ENCODE peak calls at places on chromosomes 5 and 9, in seven cellular contexts. R, Z, U, C, K, I and F are unnamed samples.

GRCh38 chr9:87441251-87441650 is 56.4 kb upstream of the DAPK1 start:
- DNase-seq in K (no peak), R (no peak), I (no peak), C (no peak), U (no peak), Z (no peak), F (no peak)

GRCh38 chr5:79263-79662 is 12.7 kb upstream of the PLEKHG4B start:
- DNase-seq in C (no peak), Z (no peak), I (no peak), K (no peak), R (no peak), U (no peak), F (no peak)

GRCh38 chr9:35736201-35736633 is 3.8 kb downstream of the CREB3 start:
- DNase-seq in I (no peak), U (peak; percentile 46), Z (peak; percentile 64), R (peak; percentile 80), C (no peak), K (peak; percentile 87), F (peak; percentile 72)

GRCh38 chr5:143469125-143469524 is 65.6 kb upstream of the NR3C1 start:
- DNase-seq in I (no peak), C (no peak), U (no peak), Z (no peak), K (no peak), R (no peak), F (no peak)

GRCh38 chr9:85402541-85402940 is 339.2 kb downstream of the AGTPBP1 start:
- DNase-seq in I (no peak), U (no peak), Z (no peak), R (no peak), K (no peak), C (no peak), F (no peak)

GRCh38 chr5:149063017-149063687 is at the start of gene SH3TC2:
- DNase-seq in K (peak; percentile 84), Z (no peak), U (peak; percentile 23), I (peak; percentile 60), C (no peak), R (peak; percentile 14), F (peak; percentile 95)

GRCh38 chr5:79507251-79508205 is 6.4 kb downstream of the HOMER1 start:
- DNase-seq in Z (no peak), R (no peak), U (no peak), C (no peak), I (no peak), K (no peak), F (no peak)

GRCh38 chr9:88414298-88414697 is 26.1 kb downstream of the SPIN1 start:
- DNase-seq in K (no peak), C (no peak), Z (no peak), R (no peak), U (no peak), I (no peak), F (no peak)

GRCh38 chr5:39411051-39411450 is 13.7 kb downstream of the DAB2 start:
- DNase-seq in Z (no peak), K (no peak), U (no peak), C (no peak), I (no peak), R (no peak), F (peak; percentile 46)

GRCh38 chr5:132749506-132749905 is 2.3 kb downstream of the CCNI2 start:
- DNase-seq in K (no peak), C (no peak), R (no peak), I (no peak), U (no peak), Z (no peak), F (no peak)

GRCh38 chr9:105415344-105415980 is 32.4 kb upstream of the FSD1L start:
- DNase-seq in K (peak; percentile 90), C (peak; percentile 72), I (no peak), R (peak; percentile 59), U (peak; percentile 33), Z (no peak), F (peak; percentile 74)

GRCh38 chr9:32551491-32552049 is 557 bp upstream of the SMIM27 start:
- DNase-seq in C (peak; percentile 50), Z (no peak), I (no peak), K (peak; percentile 36), R (peak; percentile 28), U (no peak), F (peak; percentile 30)

GRCh38 chr5:175691761-175692160 is 33.9 kb downstream of the HRH2 start:
- DNase-seq in I (no peak), Z (no peak), U (no peak), R (no peak), C (no peak), K (no peak), F (no peak)

GRCh38 chr9:110578896-110579752 is at the start of gene SVEP1:
- DNase-seq in U (peak; percentile 31), Z (peak; percentile 81), C (peak; percentile 26), K (peak; percentile 70), I (peak; percentile 85), R (peak; percentile 15), F (peak; percentile 42)

GRCh38 chr9:21800931-21801682 is 1.3 kb upstream of the MTAP start:
- DNase-seq in I (no peak), R (no peak), K (no peak), C (no peak), U (no peak), Z (no peak), F (no peak)

GRCh38 chr5:76221311-76221710 is 138.1 kb downstream of the SV2C start:
- DNase-seq in R (no peak), Z (no peak), I (no peak), K (no peak), C (no peak), U (no peak), F (no peak)

GRCh38 chr9:115225459-115226116 is 107.6 kb upstream of the TNC start:
- DNase-seq in I (no peak), C (no peak), R (no peak), U (no peak), K (no peak), Z (no peak), F (no peak)

GRCh38 chr9:36486933-36487481 is 85.7 kb upstream of the MELK start:
- DNase-seq in Z (peak; percentile 74), K (peak; percentile 60), I (peak; percentile 80), U (no peak), C (peak; percentile 70), R (no peak), F (peak; percentile 40)

GRCh38 chr5:57004800-57005199 is 52.9 kb upstream of the MIER3 start:
- DNase-seq in Z (no peak), I (no peak), C (no peak), R (peak; percentile 15), K (no peak), U (no peak), F (peak; percentile 97)

GRCh38 chr9:111678293-111678692 is 16.9 kb downstream of the GNG10 start:
- DNase-seq in I (no peak), Z (no peak), C (no peak), K (no peak), R (no peak), U (no peak), F (no peak)

GRCh38 chr5:150022681-150023080 is 22.1 kb downstream of the HMGXB3 start:
- DNase-seq in U (no peak), I (no peak), Z (no peak), K (no peak), R (no peak), C (no peak), F (no peak)

GRCh38 chr9:96440671-96441199 is 9.2 kb upstream of the HABP4 start:
- DNase-seq in Z (no peak), R (no peak), C (no peak), U (no peak), K (no peak), I (no peak), F (no peak)

GRCh38 chr5:146704949-146705665 is 173.4 kb downstream of the PPP2R2B start:
- DNase-seq in I (no peak), Z (no peak), C (no peak), K (no peak), R (no peak), U (no peak), F (no peak)

GRCh38 chr9:73799446-73799845 is 647.8 kb downstream of the ANXA1 start:
- DNase-seq in U (no peak), I (no peak), Z (no peak), R (no peak), C (no peak), K (no peak), F (no peak)

GRCh38 chr5:179250561-179251225 is 94.6 kb downstream of the ADAMTS2 start:
- DNase-seq in Z (peak; percentile 24), K (no peak), C (no peak), R (no peak), I (peak; percentile 38), U (no peak), F (no peak)

GRCh38 chr5:79224275-79224984 is 11.5 kb upstream of the JMY start:
- DNase-seq in Z (no peak), R (no peak), I (no peak), K (no peak), C (no peak), U (no peak), F (no peak)

GRCh38 chr5:14438195-14438606 is 143.4 kb upstream of the OTULINL start:
- DNase-seq in U (no peak), R (no peak), K (no peak), Z (no peak), I (no peak), C (no peak), F (no peak)
- TF ChIP-seq CTCF in U (no peak), R (no peak), K (no peak), Z (no peak), I (no peak), C (no peak), F (no peak)

GRCh38 chr9:108382267-108382666 is 473.5 kb downstream of the ACTL7B start:
- DNase-seq in U (no peak), R (no peak), C (no peak), K (no peak), Z (no peak), I (no peak), F (no peak)
- H3K27ac ChIP-seq in U (no peak overlapping the region), R (no peak overlapping the region), C (no peak overlapping the region), K (no peak overlapping the region), Z (no peak overlapping the region), I (no peak overlapping the region), F (no peak overlapping the region)

GRCh38 chr5:135400866-135401265 is 1.8 kb upstream of the MACROH2A1 start:
- DNase-seq in R (no peak), C (no peak), U (no peak), I (no peak), K (peak; percentile 29), Z (no peak), F (no peak)

GRCh38 chr5:135399838-135400542 is 959 bp upstream of the MACROH2A1 start:
- DNase-seq in I (no peak), C (no peak), K (peak; percentile 88), Z (no peak), R (no peak), U (no peak), F (no peak)

GRCh38 chr5:135398160-135398854 is 724 bp downstream of the MACROH2A1 start:
- DNase-seq in U (no peak), C (peak; percentile 38), R (peak; percentile 28), Z (peak; percentile 71), I (peak; percentile 80), K (peak; percentile 73), F (peak; percentile 48)

GRCh38 chr5:135396459-135397055 is 2.5 kb downstream of the MACROH2A1 start:
- DNase-seq in R (no peak), U (no peak), C (no peak), K (no peak), Z (no peak), I (no peak), F (no peak)

GRCh38 chr5:135398855-135399837 is at the start of gene MACROH2A1:
- DNase-seq in U (peak; percentile 81), R (peak; percentile 63), C (peak; percentile 89), K (peak; percentile 89), Z (peak; percentile 94), I (peak; percentile 95), F (peak; percentile 85)
- TF ChIP-seq CTCF in U (no peak), R (no peak), C (no peak), K (no peak), Z (no peak), I (peak; percentile 5), F (no peak)

GRCh38 chr5:134851307-134851923 is 5.6 kb downstream of the C5orf24 start:
- DNase-seq in U (no peak), K (no peak), R (no peak), I (no peak), C (no peak), Z (no peak), F (peak; percentile 49)
- H3K27ac ChIP-seq in U (no peak overlapping the region), K (no peak overlapping the region), R (peak overlapping the region; percentile 8), I (no peak overlapping the region), C (no peak overlapping the region), Z (no peak overlapping the region), F (peak overlapping the region; percentile 37)